ENCODE peak calls at places on chromosome 16, in six cellular contexts. Z, H, U, D, X and O are unnamed samples.

GRCh38 chr16:28884045-28884444 is 5.8 kb downstream of the ATP2A1 start:
- DNase-seq in D (no peak), H (no peak), X (no peak), U (no peak), Z (no peak), O (no peak)

GRCh38 chr16:71895679-71896385 is 501 bp downstream of the IST1 start:
- DNase-seq in H (peak), Z (no peak), X (peak), U (peak), D (peak), O (peak)

GRCh38 chr16:56360117-56361008 is 65.0 kb downstream of the AMFR start:
- DNase-seq in X (no peak), U (no peak), H (no peak), Z (no peak), D (no peak), O (peak)

GRCh38 chr16:54425681-54426549 is 139.3 kb upstream of the IRX3 start:
- DNase-seq in H (no peak), Z (no peak), U (no peak), X (no peak), D (no peak), O (peak)

GRCh38 chr16:72875291-72876036 is 172.5 kb downstream of the ZFHX3 start:
- DNase-seq in X (no peak), U (no peak), Z (no peak), H (no peak), D (no peak), O (no peak)

GRCh38 chr16:22625948-22626347 is 115.3 kb downstream of the NPIPB5 start:
- DNase-seq in H (no peak), X (no peak), Z (no peak), D (no peak), U (no peak), O (no peak)

GRCh38 chr16:50724237-50724747 is 17.6 kb upstream of the CYLD start:
- DNase-seq in Z (no peak), D (no peak), U (no peak), X (no peak), H (no peak), O (no peak)

GRCh38 chr16:53829186-53829747 is 125.3 kb downstream of the FTO start:
- DNase-seq in U (no peak), Z (no peak), H (peak), D (no peak), X (no peak), O (no peak)

GRCh38 chr16:3195975-3196374 is 8.0 kb downstream of the OR1F1 start:
- DNase-seq in H (no peak), X (no peak), Z (no peak), D (no peak), U (no peak), O (no peak)

GRCh38 chr16:68272501-68273209 is 8.3 kb downstream of the SLC7A6 start:
- DNase-seq in D (peak), X (no peak), Z (no peak), H (no peak), U (no peak), O (no peak)

GRCh38 chr16:22694887-22695382 is 119.0 kb upstream of the HS3ST2 start:
- DNase-seq in D (peak), Z (peak), H (peak), X (no peak), U (no peak), O (no peak)

GRCh38 chr16:19888834-19889233 is 4.2 kb upstream of the GPRC5B start:
- DNase-seq in D (no peak), H (no peak), X (no peak), U (no peak), Z (no peak), O (no peak)

GRCh38 chr16:35252356-35252936 is 1793.0 kb downstream of the TP53TG3F start:
- DNase-seq in H (peak), U (no peak), X (no peak), Z (no peak), D (no peak), O (no peak)

GRCh38 chr16:2756288-2757015 is 4.0 kb downstream of the SRRM2 start:
- DNase-seq in H (no peak), X (no peak), Z (no peak), D (no peak), U (no peak), O (no peak)

GRCh38 chr16:24045641-24046040 is 209.9 kb downstream of the PRKCB start:
- DNase-seq in Z (no peak), U (peak), H (no peak), X (no peak), D (no peak), O (no peak)

GRCh38 chr16:73049051-73049910 is 1.4 kb upstream of the ZFHX3 start:
- DNase-seq in D (no peak), X (no peak), H (no peak), U (no peak), Z (no peak), O (no peak)

GRCh38 chr16:72042157-72042660 is 12.1 kb upstream of the HP start:
- DNase-seq in D (no peak), X (no peak), U (no peak), Z (no peak), H (no peak), O (no peak)

GRCh38 chr16:21302898-21303528 is 24.9 kb upstream of the CRYM start:
- DNase-seq in H (peak), X (no peak), U (peak), D (peak), Z (no peak), O (no peak)

GRCh38 chr16:5604770-5605169 is 507.2 kb upstream of the EEF2KMT start:
- DNase-seq in D (no peak), X (no peak), H (no peak), Z (no peak), U (peak), O (no peak)

GRCh38 chr16:8588703-8589292 is 1.5 kb downstream of the TMEM114 start:
- DNase-seq in X (no peak), H (no peak), D (no peak), Z (no peak), U (no peak), O (no peak)

DNA sequence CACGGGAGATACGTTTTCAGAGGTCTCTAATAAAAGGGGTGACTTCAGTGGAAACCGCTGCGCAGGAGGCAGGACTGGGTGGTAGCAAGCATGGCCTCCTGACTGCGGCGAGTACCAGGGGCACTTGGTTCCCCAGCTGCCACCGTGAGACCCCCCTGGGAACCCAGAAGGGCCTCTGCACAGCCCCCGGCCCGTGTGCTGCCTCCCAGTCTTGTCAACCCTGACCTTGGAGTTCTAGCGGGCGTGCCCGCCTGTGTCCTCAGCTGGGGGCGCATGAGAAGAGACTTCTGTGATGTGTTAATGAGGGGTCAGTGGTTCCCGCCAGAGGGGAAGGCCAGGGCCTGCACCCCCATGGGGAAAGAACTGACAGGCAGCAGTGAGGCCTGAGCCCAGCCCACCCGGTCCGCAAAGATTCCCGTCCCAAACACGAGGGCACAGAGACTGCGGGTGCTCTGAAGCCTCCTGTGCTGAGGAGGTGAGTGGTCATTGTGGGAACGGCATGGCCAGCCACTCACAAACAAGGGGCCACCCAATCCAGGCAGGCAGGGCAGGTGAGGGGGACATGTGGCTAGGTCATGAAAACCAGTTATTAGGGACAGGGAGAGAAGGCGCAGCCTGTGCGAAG is 9.4 kb downstream of the ZNF276 start:
- DNase-seq in Z (no peak), X (no peak), D (no peak), U (no peak), H (no peak), O (no peak)
- TF ChIP-seq POLR2A in Z (no peak), X (no peak), D (no peak), U (no peak), H (no peak), O (no peak)

GRCh38 chr16:57956270-57956808 is 14.6 kb downstream of the CNGB1 start:
- DNase-seq in H (no peak), Z (no peak), X (no peak), D (no peak), U (no peak), O (no peak)

GRCh38 chr16:57956924-57957323 is 14.0 kb downstream of the CNGB1 start:
- DNase-seq in U (no peak), H (no peak), Z (no peak), D (no peak), X (no peak), O (no peak)

GRCh38 chr16:57959121-57959520 is 11.8 kb downstream of the CNGB1 start:
- DNase-seq in D (no peak), U (no peak), X (no peak), Z (no peak), H (no peak), O (no peak)

GRCh38 chr16:57958544-57958943 is 12.4 kb downstream of the CNGB1 start:
- DNase-seq in X (no peak), D (no peak), U (no peak), H (no peak), Z (no peak), O (no peak)

GRCh38 chr16:57957396-57958392 is 13.2 kb downstream of the CNGB1 start:
- DNase-seq in U (no peak), X (no peak), Z (no peak), H (no peak), D (no peak), O (no peak)
- TF ChIP-seq CTCF in U (no peak), X (no peak), Z (no peak), H (no peak), D (no peak), O (no peak)

GRCh38 chr16:14400285-14400977 is 229.6 kb downstream of the PARN start:
- DNase-seq in Z (no peak), H (no peak), D (no peak), X (no peak), U (no peak), O (no peak)
- H3K4me3 ChIP-seq in Z (no peak), H (no peak), D (no peak), X (no peak), U (peak), O (no peak)

GRCh38 chr16:31204871-31205666 is 2.5 kb upstream of the PYCARD start:
- DNase-seq in X (no peak), H (no peak), Z (peak), U (no peak), D (no peak), O (no peak)

GRCh38 chr16:31202402-31203385 is at the start of gene PYCARD:
- DNase-seq in Z (peak), H (peak), D (peak), X (no peak), U (no peak), O (peak)

GRCh38 chr16:31200821-31201510 is 1.6 kb downstream of the PYCARD start:
- DNase-seq in D (no peak), X (no peak), Z (no peak), U (no peak), H (no peak), O (no peak)

GRCh38 chr16:31199430-31200041 is 3.0 kb downstream of the PYCARD start:
- DNase-seq in D (no peak), U (no peak), H (no peak), X (no peak), Z (no peak), O (no peak)

DNA sequence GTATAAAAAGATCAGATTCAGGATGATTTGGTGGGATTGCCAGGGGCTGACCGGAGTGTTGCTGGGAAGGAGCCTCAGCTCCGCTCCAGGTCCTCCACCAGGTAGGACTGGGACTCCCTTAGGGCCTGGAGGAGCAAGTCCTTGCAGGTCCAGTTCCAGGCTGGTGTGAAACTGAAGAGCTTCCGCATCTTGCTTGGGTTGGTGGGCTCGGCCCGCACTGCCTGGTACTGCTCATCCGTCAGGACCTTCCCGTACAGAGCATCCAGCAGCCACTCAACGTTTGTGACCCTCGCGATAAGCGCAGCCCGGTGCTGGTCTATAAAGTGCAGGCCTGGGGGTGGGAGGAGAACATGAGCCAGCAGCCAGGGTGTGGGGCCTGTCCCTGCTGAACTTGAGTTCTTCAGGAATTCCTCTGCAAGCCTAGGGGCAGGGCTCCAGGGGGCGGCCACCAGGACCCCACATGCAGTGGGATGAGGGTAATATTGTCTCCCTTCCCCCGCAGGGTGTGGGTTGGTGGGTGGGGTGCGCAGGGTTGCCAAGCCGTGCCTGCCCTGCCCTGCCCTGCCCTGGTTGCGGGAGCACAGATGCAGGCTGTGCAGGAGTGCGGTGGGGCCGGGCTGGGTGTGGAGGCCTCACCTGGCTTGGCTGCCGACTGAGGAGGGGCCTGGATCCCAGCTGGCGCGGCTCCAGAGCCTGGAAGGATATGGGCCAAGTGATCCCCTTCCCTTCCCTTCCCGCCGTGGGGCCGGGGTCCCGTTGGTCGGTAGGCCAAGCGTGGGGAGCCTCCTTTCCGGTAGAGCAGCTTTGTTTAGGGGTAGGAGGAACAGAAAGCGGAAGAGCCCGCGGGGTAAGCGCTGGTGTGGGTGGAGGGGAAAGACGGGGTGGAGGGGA is 804 bp downstream of the PYCARD start:
- DNase-seq in Z (peak), U (no peak), X (no peak), D (peak), H (no peak), O (no peak)
- TF ChIP-seq POLR2A in Z (no peak), U (no peak), X (no peak), D (peak), H (no peak), O (no peak)

GRCh38 chr16:87844374-87844733 is 25.0 kb downstream of the SLC7A5 start:
- DNase-seq in U (no peak), X (no peak), Z (peak), D (no peak), H (peak), O (no peak)
- TF ChIP-seq CTCF in U (peak), X (no peak), Z (no peak), D (no peak), H (peak), O (no peak)